ENCODE peak calls at places on chromosomes 11 and 22, in four cellular contexts. E is neural progenitor cell; U is CD8-positive, alpha-beta T cell; R is tibial artery. N is an unnamed sample.

GRCh38 chr11:9138612-9139579 is 47.5 kb upstream of the SCUBE2 start:
- DNase-seq in E (no peak), U (no peak), R (no peak), N (no peak)

GRCh38 chr22:20089977-20090729 is 10.1 kb downstream of the DGCR8 start:
- DNase-seq in E (no peak), U (no peak), R (peak; percentile 53), N (no peak)

GRCh38 chr11:99098258-99098657 is 77.5 kb downstream of the CNTN5 start:
- DNase-seq in E (no peak), U (no peak), R (no peak), N (no peak)

GRCh38 chr11:115745041-115745440 is 240.8 kb upstream of the CADM1 start:
- DNase-seq in E (no peak), U (no peak), R (no peak), N (no peak)

GRCh38 chr11:14751975-14752407 is 108.4 kb downstream of the PDE3B start:
- DNase-seq in E (no peak), U (no peak), R (no peak), N (no peak)

GRCh38 chr11:47565340-47566165 is at the start of gene PTPMT1:
- DNase-seq in E (peak; percentile 80), U (peak; percentile 61), R (peak; percentile 88), N (peak; percentile 69)

GRCh38 chr11:3659595-3660515 is 11.3 kb downstream of the CHRNA10 start:
- DNase-seq in E (no peak), U (no peak), R (peak; percentile 63), N (no peak)

GRCh38 chr11:114129699-114130659 is 70.5 kb downstream of the ZBTB16 start:
- DNase-seq in E (peak; percentile 25), U (no peak), R (no peak), N (no peak)

GRCh38 chr11:69218946-69219720 is 63.4 kb downstream of the SMIM38 start:
- DNase-seq in E (no peak), U (no peak), R (no peak), N (peak; percentile 0)

GRCh38 chr11:22491826-22492225 is 133.8 kb downstream of the FANCF start:
- DNase-seq in E (peak; percentile 56), U (no peak), R (no peak), N (no peak)

GRCh38 chr11:451738-452137 is 1.7 kb downstream of the PTDSS2 start:
- DNase-seq in E (no peak), U (no peak), R (no peak), N (no peak)

GRCh38 chr11:7575841-7576451 is 62.1 kb downstream of the PPFIBP2 start:
- DNase-seq in E (no peak), U (no peak), R (peak; percentile 70), N (no peak)

GRCh38 chr11:58334708-58335107 is 24.2 kb downstream of the OR5B17 start:
- DNase-seq in E (no peak), U (no peak), R (no peak), N (no peak)

GRCh38 chr11:117221775-117222517 is 9.9 kb downstream of the PCSK7 start:
- DNase-seq in E (no peak), U (no peak), R (peak; percentile 94), N (no peak)

GRCh38 chr11:118917488-118918127 is 8.1 kb downstream of the BCL9L start:
- DNase-seq in E (no peak), U (peak; percentile 73), R (peak; percentile 93), N (no peak)

GRCh38 chr11:115334932-115335788 is 169.1 kb downstream of the CADM1 start:
- DNase-seq in E (peak; percentile 23), U (no peak), R (no peak), N (no peak)

GRCh38 chr11:111352935-111353695 is 26.0 kb downstream of the POU2AF1 start:
- DNase-seq in E (no peak), U (no peak), R (no peak), N (no peak)

GRCh38 chr22:41369089-41369745 is 12.5 kb upstream of the TEF start:
- DNase-seq in E (no peak), U (no peak), R (no peak), N (no peak)

GRCh38 chr11:67648140-67648795 is 2.3 kb downstream of the ACY3 start:
- DNase-seq in E (peak; percentile 77), U (peak; percentile 66), R (no peak), N (no peak)

GRCh38 chr11:14095882-14096281 is 133.4 kb downstream of the SPON1 start:
- DNase-seq in E (no peak), U (no peak), R (no peak), N (no peak)

GRCh38 chr11:96267490-96268010 is 75.4 kb downstream of the MAML2 start:
- DNase-seq in E (no peak), U (peak; percentile 38), R (no peak), N (no peak)

GRCh38 chr11:34327804-34328631 is 29.8 kb downstream of the ABTB2 start:
- DNase-seq in E (no peak), U (no peak), R (no peak), N (no peak)

GRCh38 chr22:23227380-23227779 is 47.1 kb downstream of the BCR start:
- DNase-seq in E (no peak), U (no peak), R (no peak), N (no peak)

GRCh38 chr22:35967046-35967397 is 61.6 kb downstream of the RBFOX2 start:
- DNase-seq in E (no peak), U (no peak), R (no peak), N (no peak)

GRCh38 chr11:13235895-13236294 is 41.7 kb upstream of the BMAL1 start:
- DNase-seq in E (no peak), U (no peak), R (no peak), N (no peak)

GRCh38 chr11:86386791-86387190 is 12.1 kb downstream of the CCDC81 start:
- DNase-seq in E (no peak), U (no peak), R (no peak), N (no peak)

DNA sequence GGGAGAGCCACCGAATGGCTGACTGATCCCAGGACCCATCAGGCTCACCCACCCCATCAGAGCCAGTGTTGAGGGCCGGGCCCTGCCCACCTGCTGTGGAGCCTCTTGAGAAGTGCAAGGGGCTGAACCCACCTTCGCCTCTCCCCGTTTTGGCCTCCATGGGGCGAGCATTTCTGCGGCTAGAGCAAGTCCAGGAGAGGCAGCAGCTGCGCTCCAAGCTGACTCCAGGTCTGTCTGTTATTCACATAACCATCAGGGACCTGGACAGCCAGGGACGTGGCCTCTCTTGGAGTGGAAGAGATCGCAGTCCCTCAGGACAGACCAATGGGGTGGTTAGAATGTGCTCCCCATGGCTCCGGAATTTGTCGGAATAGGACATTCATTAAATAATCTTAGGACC is 231.8 kb downstream of the TBC1D22A start:
- DNase-seq in E (no peak), U (no peak), R (no peak), N (no peak)
- TF ChIP-seq CTCF in E (no peak), U (no peak), R (no peak), N (no peak)

GRCh38 chr11:11400635-11401232 is 47.7 kb upstream of the CSNK2A3 start:
- DNase-seq in E (peak; percentile 52), U (no peak), R (no peak), N (no peak)
- TF ChIP-seq CTCF in E (peak; percentile 53), U (no peak), R (no peak), N (peak; percentile 23)

DNA sequence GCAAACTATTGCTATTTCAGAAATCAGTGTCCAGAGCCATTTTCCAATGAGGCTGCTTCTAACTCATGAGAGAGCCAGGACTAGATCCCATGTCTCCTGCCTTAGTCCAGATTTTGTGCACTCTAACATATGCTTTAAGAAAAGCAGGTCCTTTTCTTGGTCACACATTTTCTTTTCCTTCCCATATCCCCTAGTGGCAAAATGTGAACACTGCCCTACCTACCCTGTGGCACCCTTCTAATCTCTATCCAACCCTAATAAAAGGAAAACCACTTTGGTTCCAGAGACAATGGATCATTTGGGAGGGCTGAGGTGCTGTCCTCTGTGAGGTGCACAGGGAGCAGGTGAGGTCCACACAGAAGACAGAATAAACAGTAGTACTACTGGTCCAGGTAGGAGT is 72.0 kb upstream of the DDI1 start:
- DNase-seq in E (no peak), U (no peak), R (no peak), N (no peak)
- TF ChIP-seq CTCF in E (peak; percentile 13), U (no peak), R (no peak), N (peak; percentile 9)

GRCh38 chr22:49953680-49954344 is 6.8 kb upstream of the PIM3 start:
- DNase-seq in E (no peak), U (no peak), R (no peak), N (no peak)

GRCh38 chr22:49954354-49954753 is 6.2 kb upstream of the PIM3 start:
- DNase-seq in E (no peak), U (no peak), R (no peak), N (no peak)

GRCh38 chr22:49956418-49956770 is 4.2 kb upstream of the PIM3 start:
- DNase-seq in E (no peak), U (peak; percentile 15), R (no peak), N (no peak)

GRCh38 chr22:49955581-49956417 is 4.8 kb upstream of the PIM3 start:
- DNase-seq in E (no peak), U (peak; percentile 20), R (no peak), N (no peak)

DNA sequence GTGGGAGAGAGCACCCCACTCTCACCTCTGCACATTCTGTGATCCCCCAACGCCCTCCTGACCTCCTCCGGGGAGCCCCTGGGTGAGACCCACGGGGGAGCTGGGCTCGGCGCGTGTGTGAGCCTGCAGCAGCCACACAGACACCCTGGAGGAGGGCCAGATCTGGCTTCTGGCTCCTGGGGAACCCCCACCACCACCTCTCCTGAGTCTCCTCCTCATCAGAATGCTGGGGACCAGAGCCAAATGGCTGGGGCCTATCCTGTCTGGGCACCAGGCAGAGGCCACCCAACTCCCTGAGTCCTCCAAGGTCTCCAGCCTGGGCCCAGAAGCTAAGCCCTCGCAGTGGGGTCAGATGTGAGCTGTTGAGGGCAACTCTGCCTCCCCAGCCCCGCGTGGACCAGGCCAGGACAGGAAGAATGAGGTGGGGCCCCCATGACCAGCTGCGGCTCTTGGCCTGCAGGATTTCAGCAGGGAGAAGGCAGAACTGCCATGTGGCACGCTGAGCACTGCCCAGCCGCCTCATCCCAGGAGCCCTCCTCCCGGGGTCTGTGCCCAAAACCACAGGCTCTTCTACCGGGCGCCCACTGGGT is 5.5 kb upstream of the PIM3 start:
- DNase-seq in E (no peak), U (peak; percentile 16), R (no peak), N (no peak)
- TF ChIP-seq CTCF in E (no peak), U (no peak), R (no peak), N (no peak)

GRCh38 chr11:121613724-121614123 is 161.0 kb upstream of the SORL1-AS1 start:
- DNase-seq in E (no peak), U (no peak), R (no peak), N (no peak)
- TF ChIP-seq CTCF in E (no peak), U (no peak), R (no peak), N (no peak)

GRCh38 chr22:48241658-48242057 is 1479.2 kb downstream of the TBC1D22A start:
- DNase-seq in E (no peak), U (no peak), R (peak; percentile 32), N (no peak)
- TF ChIP-seq CTCF in E (no peak), U (no peak), R (no peak), N (no peak)